ENCODE peak calls at places on chromosomes 13 and 19, in eight cellular contexts. G is endothelial cell; H is pancreas; U is CD4-positive, alpha-beta T cell; L is lower leg skin; O is DMS 273 treated with DMSO at 0.1 percent for 48 hours; Y is SK-N-SH; R is upper lobe of right lung. T is an unnamed sample.

GRCh38 chr13:25659091-25659502 is 287.3 kb downstream of the ATP8A2 start:
- DNase-seq in Y (no peak), L (no peak), R (no peak), G (no peak), O (peak), U (no peak), H (no peak), T (no peak)

GRCh38 chr13:112969692-112970338 is 801 bp downstream of the MCF2L start:
- DNase-seq in Y (peak), U (no peak), R (no peak), H (no peak), O (no peak), L (no peak), G (no peak), T (no peak)

GRCh38 chr13:106446011-106446410 is 89.5 kb downstream of the EFNB2 start:
- DNase-seq in R (no peak), U (no peak), H (no peak), G (no peak), Y (no peak), O (no peak), L (no peak), T (no peak)

GRCh38 chr13:79225487-79226232 is 180.4 kb downstream of the RBM26 start:
- DNase-seq in Y (no peak), R (no peak), G (no peak), O (no peak), U (no peak), H (no peak), L (no peak), T (no peak)

GRCh38 chr13:44561352-44561751 is 14.8 kb downstream of the TSC22D1 start:
- DNase-seq in R (no peak), H (no peak), L (no peak), O (no peak), Y (no peak), G (no peak), U (no peak), T (no peak)

GRCh38 chr13:39803156-39803555 is 147.7 kb downstream of the COG6 start:
- DNase-seq in Y (no peak), H (no peak), R (no peak), O (no peak), U (no peak), L (no peak), G (no peak), T (no peak)

GRCh38 chr13:94708971-94709614 is 3.3 kb downstream of the SOX21 start:
- DNase-seq in U (no peak), O (no peak), R (no peak), G (no peak), H (no peak), Y (no peak), L (no peak), T (no peak)

GRCh38 chr13:76725211-76725610 is 161.0 kb downstream of the KCTD12 start:
- DNase-seq in H (no peak), L (no peak), U (no peak), G (no peak), Y (no peak), O (no peak), R (no peak), T (no peak)

GRCh38 chr13:37306778-37307544 is 201.5 kb upstream of the CSNK1A1L start:
- DNase-seq in R (no peak), O (no peak), Y (no peak), G (no peak), U (no peak), L (no peak), H (no peak), T (no peak)

GRCh38 chr19:38227272-38228004 is 3.4 kb upstream of the DPF1 start:
- DNase-seq in R (no peak), G (no peak), Y (no peak), L (no peak), U (no peak), O (no peak), H (no peak), T (no peak)

GRCh38 chr19:31110331-31110730 is 238.9 kb downstream of the TSHZ3 start:
- DNase-seq in O (no peak), R (no peak), G (peak), U (no peak), Y (peak), L (no peak), H (no peak), T (no peak)

GRCh38 chr13:114048463-114048862 is 74.6 kb upstream of the C13orf46 start:
- DNase-seq in L (no peak), O (no peak), R (no peak), Y (no peak), H (no peak), G (no peak), U (no peak), T (no peak)

GRCh38 chr13:110507678-110508381 is 53.7 kb downstream of the RAB20 start:
- DNase-seq in L (no peak), O (no peak), G (no peak), R (peak), U (no peak), H (peak), Y (no peak), T (no peak)

GRCh38 chr13:80359459-80360297 is 18.8 kb upstream of the SPRY2 start:
- DNase-seq in O (no peak), Y (no peak), R (no peak), L (no peak), G (peak), H (no peak), U (no peak), T (no peak)

GRCh38 chr13:90750021-90750420 is 597.5 kb upstream of the MIR17HG start:
- DNase-seq in R (no peak), Y (no peak), G (no peak), L (no peak), O (no peak), H (no peak), U (no peak), T (no peak)

GRCh38 chr13:72696590-72696989 is 30.8 kb downstream of the MZT1 start:
- DNase-seq in L (no peak), R (no peak), O (no peak), H (no peak), U (no peak), Y (peak), G (no peak), T (no peak)